ENCODE peak calls at places on chromosomes 5 and 9, in six cellular contexts. H, I, W, C, K and T are unnamed samples.

GRCh38 chr9:136044971-136045594 is 50.0 kb downstream of the NACC2 start:
- DNase-seq in H (no peak), I (no peak), W (no peak), C (no peak), K (no peak), T (no peak)

GRCh38 chr9:100351508-100351907 is 1.2 kb downstream of the TEX10 start:
- DNase-seq in H (no peak), I (no peak), W (no peak), C (no peak), K (no peak), T (no peak)

GRCh38 chr9:98520221-98520920 is 188.4 kb downstream of the GABBR2 start:
- DNase-seq in H (no peak), I (no peak), W (no peak), C (peak), K (no peak), T (peak)

GRCh38 chr9:99239341-99240055 is 17.4 kb downstream of the SEC61B start:
- DNase-seq in H (no peak), I (no peak), W (no peak), C (no peak), K (peak), T (peak)

GRCh38 chr5:15835514-15835913 is 335.5 kb downstream of the FBXL7 start:
- DNase-seq in H (no peak), I (no peak), W (no peak), C (no peak), K (no peak), T (peak)

GRCh38 chr9:99030082-99030481 is 74.8 kb upstream of the TGFBR1 start:
- DNase-seq in H (no peak), I (no peak), W (no peak), C (peak), K (peak), T (peak)

GRCh38 chr5:38287124-38287523 is 28.8 kb downstream of the EGFLAM start:
- DNase-seq in H (no peak), I (no peak), W (no peak), C (no peak), K (no peak), T (no peak)

GRCh38 chr9:71909887-71910601 is 949 bp downstream of the ABHD17B start:
- DNase-seq in H (peak), I (peak), W (peak), C (peak), K (peak), T (no peak)

GRCh38 chr5:151427258-151427657 is 20.1 kb upstream of the SLC36A1 start:
- DNase-seq in H (no peak), I (no peak), W (peak), C (no peak), K (no peak), T (no peak)

GRCh38 chr9:13118294-13118693 is 161.2 kb downstream of the MPDZ start:
- DNase-seq in H (no peak), I (no peak), W (no peak), C (no peak), K (no peak), T (no peak)

DNA sequence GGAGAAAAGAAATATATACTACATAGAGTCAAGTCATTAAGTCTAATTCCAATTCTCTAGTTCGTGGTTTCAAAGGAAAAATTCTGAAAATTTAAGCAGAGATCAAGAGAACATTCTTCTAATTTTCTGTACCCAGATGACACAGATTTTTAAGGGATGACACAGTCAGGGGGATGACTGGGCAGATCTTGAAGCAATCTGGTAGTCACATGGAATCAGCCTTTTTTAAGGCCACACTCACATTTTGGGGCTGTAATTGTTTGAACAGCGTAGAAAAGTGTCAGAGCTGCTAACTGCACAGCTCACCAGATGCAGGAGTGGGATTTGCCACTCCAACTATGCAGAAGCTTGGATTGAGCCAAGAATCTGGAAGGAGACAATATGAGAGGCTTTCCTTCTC is 20.4 kb downstream of the PDE4D start:
- DNase-seq in H (no peak), I (no peak), W (no peak), C (peak), K (no peak), T (peak)
- H3K27ac ChIP-seq in H (no peak), I (no peak), W (no peak), C (peak), K (no peak), T (peak)

GRCh38 chr9:130040901-130041647 is 1.9 kb downstream of the FNBP1 start:
- DNase-seq in H (no peak), I (no peak), W (no peak), C (no peak), K (no peak), T (no peak)

GRCh38 chr9:130042406-130042930 is 521 bp downstream of the FNBP1 start:
- DNase-seq in H (no peak), I (peak), W (peak), C (no peak), K (no peak), T (no peak)

GRCh38 chr9:130043654-130044623 is 950 bp upstream of the FNBP1 start:
- DNase-seq in H (no peak), I (peak), W (no peak), C (peak), K (no peak), T (peak)

GRCh38 chr9:130042931-130043653 is at the start of gene FNBP1:
- DNase-seq in H (peak), I (peak), W (peak), C (peak), K (peak), T (peak)

GRCh38 chr9:130041648-130042405 is 1.2 kb downstream of the FNBP1 start:
- DNase-seq in H (peak), I (peak), W (no peak), C (peak), K (peak), T (no peak)
- TF ChIP-seq EZH2 in H (no peak), I (no peak), W (no peak), C (no peak), K (no peak), T (no peak)

GRCh38 chr9:88559661-88560060 is 24.7 kb downstream of the NXNL2 start:
- DNase-seq in H (no peak), I (no peak), W (no peak), C (peak), K (no peak), T (no peak)
- H3K9ac ChIP-seq in H (no peak), I (no peak), W (no peak), C (no peak), K (no peak), T (no peak)

DNA sequence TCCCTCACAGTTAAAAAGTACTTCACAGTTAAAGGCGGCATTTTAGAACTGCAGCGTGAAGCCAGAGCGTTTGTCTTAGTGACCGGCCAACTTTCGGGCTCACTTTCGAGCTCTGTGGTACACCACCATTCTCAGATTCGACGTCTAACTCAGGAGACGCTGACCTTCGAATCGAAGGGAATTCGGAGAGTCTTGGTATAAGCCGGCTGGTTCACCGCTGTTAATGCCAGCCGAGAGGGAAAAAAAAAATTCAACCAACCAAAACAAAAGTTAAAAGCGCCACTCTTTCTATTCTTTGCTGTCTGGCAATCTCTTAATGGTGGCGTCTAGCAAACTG is 529 bp upstream of the SNX24 start:
- DNase-seq in H (no peak), I (no peak), W (peak), C (no peak), K (no peak), T (no peak)
- H3K27ac ChIP-seq in H (peak), I (no peak), W (peak), C (peak), K (peak), T (peak)

GRCh38 chr9:133740891-133741290 is 2.7 kb upstream of the SARDH start:
- DNase-seq in H (no peak), I (no peak), W (no peak), C (no peak), K (no peak), T (no peak)

GRCh38 chr9:133742251-133742650 is 4.1 kb upstream of the SARDH start:
- DNase-seq in H (no peak), I (no peak), W (no peak), C (no peak), K (no peak), T (no peak)

GRCh38 chr9:133742849-133743444 is 4.8 kb upstream of the SARDH start:
- DNase-seq in H (peak), I (peak), W (peak), C (peak), K (peak), T (peak)

GRCh38 chr9:133739408-133740280 is 1.5 kb upstream of the SARDH start:
- DNase-seq in H (no peak), I (no peak), W (no peak), C (no peak), K (no peak), T (no peak)

DNA sequence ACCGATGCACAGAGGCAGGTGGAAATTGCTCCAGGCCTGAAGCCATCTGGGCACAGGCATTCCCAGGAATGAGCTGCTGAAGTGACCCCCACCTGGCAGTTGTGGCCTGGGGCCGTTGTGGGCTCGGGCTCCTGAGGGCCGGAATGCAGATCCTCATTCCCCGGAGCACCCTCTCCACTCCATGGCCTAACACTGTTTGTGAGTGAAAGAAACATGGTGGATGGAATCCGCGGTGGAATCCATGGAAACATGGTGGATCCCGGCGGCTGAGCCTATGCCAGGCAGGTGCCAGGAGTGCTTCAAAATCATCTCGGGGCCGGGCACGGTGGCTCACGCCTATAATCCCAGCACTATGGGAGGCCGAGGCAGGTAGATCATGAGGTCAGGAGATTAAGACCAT is 3.6 kb upstream of the SARDH start:
- DNase-seq in H (no peak), I (no peak), W (no peak), C (no peak), K (no peak), T (no peak)
- TF ChIP-seq EZH2 in H (no peak), I (no peak), W (no peak), C (no peak), K (no peak), T (no peak)

DNA sequence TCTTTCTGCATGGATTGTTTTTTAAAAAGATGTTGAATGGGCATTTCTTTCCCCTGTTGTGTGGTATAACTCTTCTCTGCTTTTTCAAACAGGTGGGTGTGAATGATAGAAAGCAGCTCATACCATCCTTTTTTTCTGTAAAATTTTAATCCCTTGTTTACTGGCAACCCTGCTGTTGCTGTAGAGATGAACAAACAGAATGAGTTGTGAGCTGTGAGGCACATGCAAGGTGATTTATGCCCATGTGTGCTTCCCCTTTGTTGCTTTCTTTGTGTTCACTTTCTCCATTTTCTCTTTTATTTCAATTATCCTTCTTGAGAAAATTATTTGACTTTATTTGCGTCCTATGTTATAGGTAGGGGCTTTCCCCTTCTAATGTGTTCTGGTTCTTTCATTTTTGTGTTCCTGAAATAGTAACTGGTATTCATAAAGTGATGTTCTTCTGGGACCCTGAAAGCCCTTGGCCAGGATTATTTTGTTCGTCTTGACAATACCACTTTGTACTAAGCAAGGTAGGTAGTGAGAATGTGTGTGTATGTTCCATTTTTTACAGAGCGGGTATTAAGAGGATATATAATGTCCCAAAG is 79.9 kb downstream of the AOPEP start:
- DNase-seq in H (peak), I (no peak), W (no peak), C (no peak), K (peak), T (no peak)
- H3K9ac ChIP-seq in H (peak), I (no peak), W (no peak), C (no peak), K (peak), T (peak)

DNA sequence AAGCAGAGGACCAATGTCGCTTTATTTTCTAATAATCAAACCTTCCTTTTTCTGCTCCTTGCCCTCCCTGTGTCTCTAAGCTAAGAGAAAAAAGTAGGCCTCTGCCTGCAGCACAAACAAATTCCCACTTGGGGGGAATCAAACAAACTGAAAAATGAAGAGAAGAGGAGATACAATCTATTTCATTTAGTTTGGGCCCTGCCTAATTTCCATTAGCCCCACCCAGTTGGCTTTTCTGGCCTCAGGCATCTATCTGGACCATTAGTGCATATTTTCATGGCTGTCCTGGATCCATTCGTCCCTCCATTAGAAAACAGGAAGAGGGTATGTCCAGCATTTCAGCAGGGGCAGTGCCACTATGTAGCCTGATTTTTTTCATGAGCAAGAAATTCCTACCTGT is 72.9 kb downstream of the EBF1 start:
- DNase-seq in H (no peak), I (no peak), W (no peak), C (no peak), K (no peak), T (no peak)
- H3K27ac ChIP-seq in H (no peak), I (no peak), W (no peak), C (no peak), K (no peak), T (no peak)

GRCh38 chr5:71681282-71681681 is 37.8 kb upstream of the CARTPT start:
- DNase-seq in H (no peak), I (no peak), W (no peak), C (no peak), K (peak), T (peak)

GRCh38 chr5:71677977-71678376 is 41.1 kb upstream of the CARTPT start:
- DNase-seq in H (no peak), I (no peak), W (no peak), C (no peak), K (no peak), T (no peak)

GRCh38 chr5:71684309-71684708 is 34.8 kb upstream of the CARTPT start:
- DNase-seq in H (no peak), I (no peak), W (no peak), C (no peak), K (no peak), T (no peak)

GRCh38 chr5:71680510-71680909 is 38.6 kb upstream of the CARTPT start:
- DNase-seq in H (no peak), I (no peak), W (no peak), C (no peak), K (no peak), T (no peak)

DNA sequence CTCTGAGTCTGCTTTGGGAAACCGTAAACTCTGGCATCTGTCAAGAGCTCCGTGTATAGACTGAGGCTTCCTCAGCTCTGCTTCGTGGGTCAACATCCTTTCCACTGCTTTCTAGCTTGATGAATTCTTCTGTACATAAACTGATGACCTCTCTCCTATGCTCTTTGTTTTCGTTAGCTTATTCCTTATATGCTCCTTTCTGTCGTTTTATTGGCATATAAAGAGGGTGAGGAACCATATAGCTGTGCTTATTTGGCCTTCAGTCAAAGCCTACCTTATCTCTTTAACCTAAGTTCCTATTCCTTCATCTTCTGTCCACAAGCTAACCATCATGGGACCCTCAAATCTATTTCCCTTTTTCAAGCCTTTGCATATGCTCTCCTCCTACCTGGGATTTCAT is 39.4 kb upstream of the CARTPT start:
- DNase-seq in H (no peak), I (no peak), W (no peak), C (no peak), K (no peak), T (no peak)
- TF ChIP-seq EZH2 in H (no peak), I (no peak), W (no peak), C (no peak), K (no peak), T (no peak)

GRCh38 chr5:133977858-133978257 is 9.4 kb upstream of the C5orf15 start:
- DNase-seq in H (no peak), I (no peak), W (no peak), C (peak), K (peak), T (peak)
- H3K9ac ChIP-seq in H (no peak), I (no peak), W (no peak), C (no peak), K (peak), T (peak)